ENCODE peak calls at places on chromosome 15, in nine cellular contexts. M, G, P, J, A, C, Z, L and D are unnamed samples.
A peak's percentile ranks its signal among the peaks of the same experiment; 100 is the strongest.

GRCh38 chr15:52730163-52730562 is 51.0 kb upstream of the ATOSA start:
- DNase-seq in M (no peak), G (no peak), P (no peak), J (peak; percentile 34), A (no peak), C (no peak), Z (no peak), L (no peak), D (no peak)

GRCh38 chr15:32676095-32676643 is 34.7 kb downstream of the SCG5 start:
- DNase-seq in M (no peak), G (no peak), P (no peak), J (no peak), A (no peak), C (no peak), Z (no peak), L (no peak), D (no peak)

GRCh38 chr15:95698230-95698629 is 632.3 kb upstream of the NR2F2 start:
- DNase-seq in M (no peak), G (no peak), P (no peak), J (no peak), A (no peak), C (no peak), Z (no peak), L (no peak), D (no peak)

GRCh38 chr15:52101542-52102340 is 10.8 kb downstream of the BCL2L10 start:
- DNase-seq in M (no peak), G (no peak), P (no peak), J (no peak), A (no peak), C (no peak), Z (no peak), L (no peak), D (no peak)

GRCh38 chr15:59371458-59372351 is 966 bp downstream of the MYO1E start:
- DNase-seq in M (peak; percentile 88), G (no peak), P (peak; percentile 72), J (no peak), A (peak; percentile 37), C (peak; percentile 82), Z (no peak), L (peak; percentile 39), D (no peak)

GRCh38 chr15:101147181-101147580 is 104.7 kb downstream of the CHSY1 start:
- DNase-seq in M (no peak), G (no peak), P (no peak), J (no peak), A (no peak), C (no peak), Z (no peak), L (no peak), D (no peak)

GRCh38 chr15:89776274-89777072 is at the start of gene MESP2:
- DNase-seq in M (peak; percentile 93), G (peak; percentile 12), P (peak; percentile 92), J (peak; percentile 69), A (peak; percentile 91), C (peak; percentile 85), Z (peak; percentile 96), L (peak; percentile 79), D (peak; percentile 38)

GRCh38 chr15:34154725-34155204 is 52.9 kb downstream of the PGBD4 start:
- DNase-seq in M (no peak), G (no peak), P (no peak), J (peak; percentile 43), A (no peak), C (peak; percentile 6), Z (no peak), L (no peak), D (no peak)

GRCh38 chr15:77499087-77499765 is 78.5 kb downstream of the HMG20A start:
- DNase-seq in M (no peak), G (no peak), P (no peak), J (no peak), A (no peak), C (no peak), Z (peak; percentile 1), L (no peak), D (no peak)

GRCh38 chr15:36109943-36110658 is 469.3 kb upstream of the CDIN1 start:
- DNase-seq in M (no peak), G (no peak), P (no peak), J (peak; percentile 89), A (no peak), C (no peak), Z (no peak), L (no peak), D (no peak)

GRCh38 chr15:78368115-78368514 is 28.0 kb downstream of the CRABP1 start:
- DNase-seq in M (no peak), G (no peak), P (no peak), J (no peak), A (no peak), C (no peak), Z (no peak), L (no peak), D (no peak)

GRCh38 chr15:58748787-58749531 is 548 bp downstream of the ADAM10 start:
- DNase-seq in M (peak; percentile 60), G (no peak), P (peak; percentile 75), J (peak; percentile 45), A (peak; percentile 64), C (peak; percentile 65), Z (peak; percentile 72), L (peak; percentile 37), D (peak; percentile 19)

GRCh38 chr15:42494998-42495360 is 455 bp upstream of the SNAP23 start:
- DNase-seq in M (no peak), G (no peak), P (no peak), J (peak; percentile 77), A (no peak), C (peak; percentile 77), Z (no peak), L (no peak), D (no peak)

GRCh38 chr15:92011611-92012367 is 158.3 kb downstream of the SLCO3A1 start:
- DNase-seq in M (no peak), G (no peak), P (no peak), J (peak; percentile 52), A (peak; percentile 28), C (no peak), Z (peak; percentile 6), L (no peak), D (no peak)

GRCh38 chr15:40565333-40566238 is 744 bp upstream of the CCDC32 start:
- DNase-seq in M (no peak), G (no peak), P (no peak), J (no peak), A (no peak), C (no peak), Z (no peak), L (no peak), D (no peak)